ENCODE peak calls at places on chromosomes 12 and 14, in seven cellular contexts. U is PC-3, I is neuronal stem cell, C is heart left ventricle, V is endothelial cell of umbilical vein, G is tibial nerve, X is substantia nigra. P is an unnamed sample.

GRCh38 chr12:65791400-65791799 is 32.9 kb upstream of the HMGA2 start:
- DNase-seq in U (peak), I (no peak), C (no peak), V (no peak), G (no peak), X (no peak), P (no peak)

GRCh38 chr14:32352631-32353030 is 23.5 kb downstream of the AKAP6 start:
- DNase-seq in U (no peak), I (no peak), C (no peak), V (no peak), G (no peak), X (no peak), P (no peak)

GRCh38 chr12:124036117-124037109 is 63.4 kb downstream of the ZNF664 start:
- DNase-seq in U (peak), I (peak), C (no peak), V (peak), G (no peak), X (peak), P (peak)

GRCh38 chr14:36293824-36294223 is 26.6 kb downstream of the MBIP start:
- DNase-seq in U (no peak), I (no peak), C (no peak), V (no peak), G (no peak), X (no peak), P (peak)

GRCh38 chr14:62209287-62209899 is 447.2 kb downstream of the SNAPC1 start:
- DNase-seq in U (peak), I (no peak), C (no peak), V (peak), G (no peak), X (no peak), P (no peak)

GRCh38 chr12:126424696-126425095 is 1359.5 kb downstream of the AACS start:
- DNase-seq in U (no peak), I (no peak), C (no peak), V (no peak), G (no peak), X (no peak), P (no peak)

GRCh38 chr12:80681-81190 is 14.2 kb downstream of the IQSEC3 start:
- DNase-seq in U (no peak), I (no peak), C (no peak), V (no peak), G (no peak), X (no peak), P (no peak)

GRCh38 chr14:21852061-21852664 is 178.5 kb upstream of the OR4E1 start:
- DNase-seq in U (peak), I (peak), C (peak), V (peak), G (peak), X (peak), P (peak)

GRCh38 chr12:122190842-122191668 is 8.1 kb downstream of the LRRC43 start:
- DNase-seq in U (peak), I (peak), C (no peak), V (peak), G (no peak), X (peak), P (peak)

GRCh38 chr14:42229976-42230375 is 623.3 kb downstream of the LRFN5 start:
- DNase-seq in U (no peak), I (no peak), C (no peak), V (no peak), G (no peak), X (no peak), P (no peak)

GRCh38 chr12:57616383-57617101 is 5.3 kb downstream of the ARHGEF25 start:
- DNase-seq in U (no peak), I (no peak), C (no peak), V (no peak), G (no peak), X (peak), P (no peak)

GRCh38 chr14:73153272-73153671 is 17.0 kb downstream of the PSEN1 start:
- DNase-seq in U (no peak), I (no peak), C (no peak), V (no peak), G (no peak), X (no peak), P (no peak)

GRCh38 chr14:73149753-73150152 is 13.4 kb downstream of the PSEN1 start:
- DNase-seq in U (no peak), I (no peak), C (no peak), V (no peak), G (no peak), X (no peak), P (no peak)
- H3K27ac ChIP-seq in U (no peak), I (no peak), C (no peak), V (no peak), G (no peak), X (peak), P (no peak)

GRCh38 chr12:6494968-6495367 is 1.1 kb downstream of the NCAPD2 start:
- DNase-seq in U (peak), I (no peak), C (no peak), V (no peak), G (no peak), X (no peak), P (peak)
- H3K27ac ChIP-seq in U (no peak), I (no peak), C (no peak), V (peak), G (no peak), X (no peak), P (peak)

DNA sequence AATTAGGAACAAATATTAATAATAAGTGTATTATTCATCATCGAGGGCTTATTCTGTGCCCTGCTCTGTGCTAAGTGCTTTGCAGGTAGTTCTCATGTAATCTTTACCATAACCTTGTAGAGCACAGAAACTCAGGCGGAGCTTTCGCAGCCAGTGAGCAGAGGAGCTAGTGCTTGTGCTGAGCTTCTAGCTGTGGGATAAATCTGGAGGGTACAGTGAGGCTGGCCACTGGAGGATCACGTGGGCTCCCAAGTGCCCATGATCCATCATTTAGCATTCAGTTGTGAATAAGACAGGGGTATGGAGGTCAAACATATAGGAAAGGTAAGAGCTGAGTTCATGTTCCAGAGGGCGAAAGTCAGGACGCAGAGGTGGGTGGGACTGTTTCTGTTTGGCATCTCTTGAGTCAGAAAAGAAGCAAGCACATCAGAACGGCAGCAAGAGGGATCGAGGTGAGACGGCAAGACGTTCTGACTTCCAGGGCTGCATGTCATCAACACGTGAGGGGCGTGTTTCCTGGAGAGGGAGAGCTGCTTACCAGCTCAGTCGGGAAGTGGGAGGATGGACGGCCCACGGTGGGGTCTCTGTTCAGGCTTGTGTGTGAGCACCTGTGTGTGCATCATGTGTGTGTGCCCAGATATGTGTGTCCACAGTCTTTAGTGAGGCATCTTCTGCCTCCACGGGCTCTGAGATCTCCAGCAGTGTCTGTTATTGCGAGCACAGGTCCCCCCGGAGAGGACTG is 16.8 kb upstream of the KRT80 start:
- DNase-seq in U (no peak), I (no peak), C (peak), V (no peak), G (no peak), X (no peak), P (no peak)
- H3K27ac ChIP-seq in U (no peak), I (no peak), C (no peak), V (no peak), G (no peak), X (no peak), P (no peak)

GRCh38 chr14:68638056-68638816 is 154.6 kb downstream of the ZFP36L1 start:
- DNase-seq in U (no peak), I (no peak), C (no peak), V (no peak), G (no peak), X (no peak), P (no peak)
- H3K27ac ChIP-seq in U (no peak), I (no peak), C (peak), V (no peak), G (no peak), X (peak), P (no peak)

P was measured in HL-60.